ENCODE peak calls at places on chromosome 22, in six cellular contexts. G is H1, V is IMR-90, K is neuronal stem cell, B is H9, D is mesendoderm. A is an unnamed sample.

GRCh38 chr22:47153854-47154542 is 391.5 kb downstream of the TBC1D22A start:
- DNase-seq in K (no peak), B (no peak), V (peak; percentile 13), D (no peak), G (no peak), A (no peak)

GRCh38 chr22:45548991-45549736 is 46.5 kb downstream of the FBLN1 start:
- DNase-seq in D (peak; percentile 92), B (no peak), V (peak; percentile 94), K (no peak), G (no peak), A (peak; percentile 96)

GRCh38 chr22:38314992-38315800 is 2.0 kb downstream of the CSNK1E start:
- DNase-seq in V (peak; percentile 35), D (peak; percentile 23), B (no peak), K (no peak), G (no peak), A (peak; percentile 45)

GRCh38 chr22:17085277-17086091 is 684 bp downstream of the IL17RA start:
- DNase-seq in V (no peak), K (no peak), B (no peak), G (peak; percentile 61), D (no peak), A (peak; percentile 40)

GRCh38 chr22:25100402-25100801 is 99.3 kb upstream of the CRYBB3 start:
- DNase-seq in G (no peak), V (no peak), B (no peak), K (no peak), D (no peak), A (no peak)

GRCh38 chr22:42909363-42910058 is 52.4 kb upstream of the ARFGAP3 start:
- DNase-seq in B (no peak), K (no peak), G (no peak), V (no peak), D (no peak), A (no peak)

GRCh38 chr22:24247564-24248344 is 2.9 kb upstream of the GGT5 start:
- DNase-seq in G (peak; percentile 92), K (peak; percentile 70), V (peak; percentile 95), B (peak; percentile 91), D (peak; percentile 86), A (peak; percentile 97)

GRCh38 chr22:31449521-31449920 is 40.1 kb downstream of the EIF4ENIF1 start:
- DNase-seq in K (no peak), V (no peak), G (no peak), D (no peak), B (no peak), A (no peak)

GRCh38 chr22:28986366-28986765 is 75.3 kb downstream of the C22orf31 start:
- DNase-seq in V (no peak), K (no peak), G (no peak), D (peak; percentile 82), B (no peak), A (peak; percentile 84)

GRCh38 chr22:28985581-28986290 is 75.9 kb downstream of the C22orf31 start:
- DNase-seq in V (no peak), G (no peak), B (no peak), D (no peak), K (no peak), A (no peak)

GRCh38 chr22:28983788-28984441 is 77.7 kb downstream of the C22orf31 start:
- DNase-seq in V (no peak), D (peak; percentile 74), B (no peak), K (no peak), G (no peak), A (no peak)

GRCh38 chr22:28983190-28983589 is 78.4 kb downstream of the C22orf31 start:
- DNase-seq in B (no peak), V (no peak), G (no peak), D (no peak), K (no peak), A (no peak)

DNA sequence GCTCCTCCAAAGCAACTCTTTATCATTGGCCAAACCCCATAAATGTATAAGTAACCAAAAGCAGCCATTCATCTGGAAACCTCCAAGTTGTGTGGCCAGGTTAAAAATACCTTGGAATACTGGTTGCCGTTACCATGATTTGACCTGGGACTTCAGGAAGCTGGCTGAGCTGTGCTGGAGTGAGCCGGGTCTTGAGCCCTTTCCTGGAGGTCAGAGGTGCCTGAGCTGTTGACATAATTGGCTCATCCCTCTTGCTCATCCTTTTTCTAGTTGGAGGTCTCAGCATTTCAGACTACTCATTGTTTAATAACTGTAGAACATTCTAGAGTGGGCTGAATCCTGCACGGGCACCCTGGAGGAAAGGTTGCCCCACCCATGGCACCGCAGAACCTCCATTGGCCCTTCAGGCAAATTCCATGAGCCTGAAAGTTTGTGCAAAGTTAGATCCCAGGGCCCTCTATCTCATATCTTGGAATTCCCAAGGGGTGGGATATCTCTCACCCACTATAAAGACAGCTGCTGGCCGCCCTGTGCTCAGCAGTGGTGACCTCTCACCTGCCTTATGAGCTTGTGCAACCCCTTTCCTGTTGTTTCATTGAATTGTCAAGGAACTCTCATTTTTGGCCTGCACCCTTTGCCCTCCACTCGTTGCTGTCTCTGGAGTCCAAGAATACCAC is 77.0 kb downstream of the C22orf31 start:
- DNase-seq in K (no peak), G (no peak), D (no peak), V (no peak), B (no peak), A (no peak)
- H2BK5ac ChIP-seq in K (no peak overlapping the region), G (peak overlapping the region; percentile 12), D (no peak overlapping the region), V (no peak overlapping the region), B (no peak overlapping the region), A (no peak overlapping the region)

GRCh38 chr22:22392131-22392530 is 116.4 kb downstream of the ZNF280B start:
- DNase-seq in G (no peak), K (no peak), B (no peak), D (no peak), V (no peak), A (no peak)
- H3K27me3 ChIP-seq in G (peaks cover 100% of the 10 kb centered on the region), K (peaks cover 10% of the 10 kb centered on the region), B (peaks cover 82% of the 10 kb centered on the region), D (no peaks in the 10 kb centered on the region), V (peaks cover 6% of the 10 kb centered on the region), A (peaks cover 13% of the 10 kb centered on the region)

GRCh38 chr22:35301370-35301874 is 1.7 kb downstream of the TOM1 start:
- DNase-seq in B (no peak), D (peak; percentile 37), K (no peak), G (no peak), V (peak; percentile 96), A (peak; percentile 99)
- H2BK5ac ChIP-seq in B (no peak overlapping the region), D (no peak overlapping the region), K (no peak overlapping the region), G (no peak overlapping the region), V (peak overlapping the region; percentile 78), A (no peak overlapping the region)

DNA sequence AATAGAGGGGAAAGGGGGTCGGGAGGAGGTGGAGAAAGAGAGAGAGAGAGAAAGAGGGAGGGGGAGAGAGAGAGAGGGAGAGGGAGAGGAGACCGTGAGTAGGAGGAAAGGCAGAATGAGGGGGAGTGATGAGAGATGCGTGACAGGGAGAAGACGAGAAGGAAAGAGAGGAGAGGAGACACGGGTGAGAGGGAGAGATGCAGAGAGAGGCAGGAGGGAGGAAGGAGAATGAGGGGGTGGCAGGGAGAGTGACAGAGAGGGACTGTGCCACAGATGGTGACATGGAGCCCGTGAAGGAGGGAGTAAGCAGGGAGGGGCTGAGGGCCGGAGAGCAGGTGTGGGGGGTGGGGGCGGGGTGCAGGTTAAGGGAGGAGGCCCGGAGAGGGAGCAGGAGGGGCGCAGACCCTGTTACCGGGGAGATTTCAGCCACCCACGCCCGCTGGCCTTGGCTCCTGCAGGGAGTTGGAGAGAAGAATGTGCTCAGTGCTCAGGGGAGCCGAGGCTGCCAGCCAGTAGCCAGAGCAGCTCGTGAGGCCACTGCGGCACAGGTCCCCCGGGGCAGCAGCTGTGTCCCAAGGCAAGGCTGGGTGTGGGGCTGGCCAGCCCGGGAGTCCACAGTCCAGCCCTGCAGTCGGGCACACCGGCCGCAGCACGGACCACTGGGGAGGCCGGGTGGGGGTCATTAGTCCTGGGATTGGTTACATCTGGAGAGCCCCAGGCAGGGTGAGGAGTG is at the start of gene SSTR3:
- DNase-seq in V (no peak), G (peak; percentile 62), K (peak; percentile 32), D (no peak), B (peak; percentile 64), A (no peak)
- H3K27me3 ChIP-seq in V (peaks cover 72% of the 10 kb centered on the region), G (peaks cover 4% of the 10 kb centered on the region), K (no peaks in the 10 kb centered on the region), D (no peaks in the 10 kb centered on the region), B (no peaks in the 10 kb centered on the region), A (peaks cover 26% of the 10 kb centered on the region)